ENCODE peak calls at places on chromosomes 6 and 20, in ten cellular contexts. A, L, V, C, F, M, J, Y, Z and E are unnamed samples.

GRCh38 chr6:125050663-125051318 is 88.6 kb downstream of the RNF217 start:
- DNase-seq in Z (no peak), A (no peak), L (no peak), Y (no peak), V (no peak), J (no peak), M (no peak), C (no peak), F (peak; percentile 84), E (no peak)

GRCh38 chr6:129432738-129433137 is 277.2 kb downstream of the ARHGAP18 start:
- DNase-seq in V (no peak), A (no peak), F (no peak), L (no peak), J (no peak), Z (no peak), C (peak; percentile 5), Y (no peak), M (no peak), E (no peak)

GRCh38 chr6:38021571-38021970 is 202.0 kb downstream of the ZFAND3 start:
- DNase-seq in V (no peak), F (no peak), J (no peak), C (no peak), Z (no peak), A (no peak), L (no peak), Y (no peak), M (no peak), E (no peak)

GRCh38 chr6:16739329-16739801 is 21.9 kb downstream of the ATXN1 start:
- DNase-seq in A (no peak), V (peak; percentile 74), Y (no peak), M (peak; percentile 52), L (no peak), J (no peak), C (no peak), F (no peak), Z (peak; percentile 97), E (no peak)

GRCh38 chr6:125927761-125928160 is 28.8 kb upstream of the HINT3 start:
- DNase-seq in A (no peak), V (no peak), M (no peak), C (no peak), F (no peak), L (no peak), J (no peak), Y (no peak), Z (no peak), E (no peak)

GRCh38 chr6:41460742-41461336 is 85.3 kb upstream of the FOXP4 start:
- DNase-seq in Y (no peak), J (no peak), Z (no peak), C (no peak), L (no peak), V (no peak), A (no peak), F (peak; percentile 8), M (no peak), E (no peak)

GRCh38 chr6:16683524-16684194 is 77.6 kb downstream of the ATXN1 start:
- DNase-seq in F (peak; percentile 81), Y (peak; percentile 68), M (no peak), L (peak; percentile 90), V (peak; percentile 76), Z (peak; percentile 79), A (no peak), C (peak; percentile 53), J (peak; percentile 77), E (peak; percentile 66)

GRCh38 chr6:37705239-37706051 is 7.8 kb upstream of the MDGA1 start:
- DNase-seq in M (peak; percentile 97), Z (peak; percentile 81), A (no peak), Y (peak; percentile 90), V (peak; percentile 94), L (no peak), C (peak; percentile 73), F (peak; percentile 88), J (peak; percentile 82), E (peak; percentile 65)

GRCh38 chr6:162726997-162727346 is 594 bp downstream of the PRKN start:
- DNase-seq in Z (no peak), M (no peak), Y (no peak), L (no peak), J (no peak), A (no peak), C (peak; percentile 10), F (no peak), V (no peak), E (no peak)

GRCh38 chr6:11831653-11832052 is 53.0 kb upstream of the ADTRP start:
- DNase-seq in J (no peak), M (no peak), L (no peak), F (no peak), V (no peak), Z (no peak), A (no peak), Y (no peak), C (no peak), E (no peak)

GRCh38 chr6:11830105-11830504 is 51.5 kb upstream of the ADTRP start:
- DNase-seq in L (no peak), Y (no peak), J (no peak), V (no peak), C (no peak), F (no peak), A (no peak), M (peak; percentile 73), Z (no peak), E (no peak)

GRCh38 chr6:11833626-11834592 is 55.3 kb upstream of the ADTRP start:
- DNase-seq in L (no peak), A (no peak), V (no peak), Z (no peak), Y (no peak), F (no peak), M (no peak), C (no peak), J (no peak), E (no peak)

GRCh38 chr6:11830520-11830919 is 51.9 kb upstream of the ADTRP start:
- DNase-seq in J (no peak), A (no peak), F (no peak), V (no peak), Y (no peak), Z (no peak), C (no peak), L (no peak), M (no peak), E (no peak)

GRCh38 chr6:11835065-11835464 is 56.5 kb upstream of the ADTRP start:
- DNase-seq in Z (no peak), F (no peak), J (no peak), L (peak; percentile 75), A (no peak), V (no peak), Y (no peak), C (peak; percentile 86), M (no peak), E (no peak)
- H3K4me3 ChIP-seq in Z (no peak overlapping the region), F (no peak overlapping the region), J (no peak overlapping the region), L (no peak overlapping the region), A (no peak overlapping the region), V (no peak overlapping the region), Y (no peak overlapping the region), C (no peak overlapping the region), M (no peak overlapping the region), E (no peak overlapping the region)

GRCh38 chr20:38435555-38435939 is 419 bp upstream of the SNHG17 start:
- DNase-seq in V (no peak), L (no peak), Z (peak; percentile 81), Y (no peak), J (no peak), A (no peak), M (no peak), C (peak; percentile 63), F (no peak), E (no peak)
- H3K27ac ChIP-seq in V (no peak overlapping the region), L (no peak overlapping the region), Z (peak overlapping the region; percentile 93), Y (no peak overlapping the region), J (no peak overlapping the region), A (no peak overlapping the region), M (no peak overlapping the region), C (no peak overlapping the region), F (no peak overlapping the region), E (no peak overlapping the region)

GRCh38 chr20:35093245-35093884 is 758 bp upstream of the TRPC4AP start:
- DNase-seq in V (no peak), A (no peak), J (peak; percentile 31), Y (no peak), F (peak; percentile 71), Z (peak; percentile 72), L (peak; percentile 85), M (no peak), C (peak; percentile 70), E (no peak)
- H3K4me3 ChIP-seq in V (peak overlapping the region; percentile 59), A (peak overlapping the region; percentile 83), J (no peak overlapping the region), Y (peak overlapping the region; percentile 95), F (peak overlapping the region; percentile 99), Z (peak overlapping the region; percentile 97), L (peak overlapping the region; percentile 92), M (peak overlapping the region; percentile 97), C (no peak overlapping the region), E (peak overlapping the region; percentile 82)

DNA sequence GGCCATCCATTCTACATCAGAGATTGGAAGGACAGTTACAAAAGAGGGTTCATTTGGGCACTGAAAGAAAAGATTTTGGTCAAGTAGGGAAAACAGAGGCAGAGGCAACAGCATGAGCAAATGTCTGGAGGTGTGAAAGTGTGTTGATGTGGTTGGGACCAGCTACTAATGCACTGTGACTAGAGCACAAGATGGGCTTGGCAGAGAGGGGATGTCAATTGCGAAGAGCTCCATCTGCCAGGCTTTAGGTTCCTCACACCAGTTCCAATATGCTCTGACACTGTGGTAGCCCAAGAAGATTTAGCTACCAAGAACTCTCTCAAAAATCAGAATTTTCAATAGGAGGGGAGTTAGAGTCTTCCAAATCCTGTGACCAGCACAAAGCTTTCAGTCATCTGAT is 42.1 kb downstream of the TRAF3IP2 start:
- DNase-seq in M (no peak), V (no peak), Z (no peak), Y (no peak), C (no peak), J (no peak), L (no peak), F (no peak), A (no peak), E (no peak)
- H3K27ac ChIP-seq in M (no peak overlapping the region), V (peak overlapping the region; percentile 59), Z (no peak overlapping the region), Y (peak overlapping the region; percentile 55), C (no peak overlapping the region), J (no peak overlapping the region), L (no peak overlapping the region), F (peak overlapping the region; percentile 52), A (no peak overlapping the region), E (peak overlapping the region; percentile 49)

GRCh38 chr6:29553268-29554057 is 6.1 kb downstream of the UBD start:
- DNase-seq in C (peak; percentile 46), A (no peak), V (peak; percentile 87), F (peak; percentile 57), M (no peak), Y (no peak), L (no peak), J (peak; percentile 4), Z (peak; percentile 9), E (peak; percentile 35)

GRCh38 chr6:29547573-29547972 is 12.0 kb downstream of the UBD start:
- DNase-seq in Z (no peak), C (no peak), Y (no peak), J (no peak), M (no peak), V (no peak), F (no peak), A (no peak), L (no peak), E (no peak)

GRCh38 chr6:29554764-29555163 is 4.8 kb downstream of the UBD start:
- DNase-seq in Z (no peak), L (no peak), F (no peak), Y (no peak), V (no peak), A (no peak), J (no peak), M (no peak), C (no peak), E (no peak)

GRCh38 chr6:29557320-29557719 is 2.2 kb downstream of the UBD start:
- DNase-seq in F (no peak), C (no peak), Y (no peak), M (no peak), J (no peak), V (no peak), A (no peak), L (no peak), Z (no peak), E (no peak)

GRCh38 chr6:29552512-29553051 is 7.0 kb downstream of the UBD start:
- DNase-seq in J (peak; percentile 77), M (no peak), V (no peak), C (peak; percentile 52), Y (no peak), Z (peak; percentile 46), L (no peak), F (peak; percentile 81), A (no peak), E (no peak)
- H3K4me3 ChIP-seq in J (no peak overlapping the region), M (no peak overlapping the region), V (peak overlapping the region; percentile 32), C (no peak overlapping the region), Y (peak overlapping the region; percentile 55), Z (no peak overlapping the region), L (no peak overlapping the region), F (no peak overlapping the region), A (peak overlapping the region; percentile 38), E (no peak overlapping the region)